ENCODE peak calls at places on chromosomes 4 and X, in ten cellular contexts. F is ELR, I is NCI-H82, T is NCI-H1694 treated with DMSO at 0.1 percent for 48 hours, Z is COR-L47, L is LoVo, N is D341Med, Y is astrocyte of the spinal cord, A is cardiac muscle cell, R is MG63. J is an unnamed sample.

GRCh38 chr4:187444061-187444460 is 551.5 kb upstream of the ZFP42 start:
- DNase-seq in F (peak; percentile 12), I (no peak), T (no peak), Z (no peak), L (no peak), N (no peak), Y (no peak), A (no peak), R (no peak), J (no peak)

GRCh38 chr4:165970703-165971420 is 97.8 kb downstream of the TLL1 start:
- DNase-seq in F (no peak), I (no peak), T (no peak), Z (no peak), L (no peak), N (no peak), Y (no peak), A (no peak), R (no peak), J (no peak)

GRCh38 chrX:78708171-78708570 is 39.3 kb upstream of the LPAR4 start:
- DNase-seq in F (peak; percentile 52), I (peak; percentile 61), T (no peak), Z (no peak), L (no peak), N (no peak), Y (peak; percentile 51), A (peak; percentile 12), R (no peak), J (no peak)

GRCh38 chrX:7798327-7798726 is 44.6 kb upstream of the VCX start:
- DNase-seq in F (no peak), I (no peak), T (no peak), Z (no peak), L (no peak), N (no peak), Y (no peak), A (no peak), R (no peak), J (no peak)

GRCh38 chr4:164700471-164700870 is 53.5 kb upstream of the SMIM31 start:
- DNase-seq in F (peak; percentile 3), I (peak; percentile 69), T (no peak), Z (peak; percentile 23), L (no peak), N (peak; percentile 37), Y (no peak), A (peak; percentile 39), R (peak; percentile 5), J (no peak)

GRCh38 chr4:88533088-88533790 is 9.7 kb upstream of the PYURF start:
- DNase-seq in F (peak; percentile 82), I (no peak), T (no peak), Z (no peak), L (no peak), N (no peak), Y (peak; percentile 60), A (no peak), R (no peak), J (no peak)

GRCh38 chr4:73222466-73223257 is 35.9 kb downstream of the ANKRD17 start:
- DNase-seq in F (peak; percentile 96), I (peak; percentile 92), T (peak; percentile 75), Z (peak; percentile 81), L (peak; percentile 85), N (peak; percentile 78), Y (peak; percentile 96), A (peak; percentile 82), R (peak; percentile 68), J (peak; percentile 63)

GRCh38 chr4:65669008-65669971 is 999 bp downstream of the EPHA5 start:
- DNase-seq in F (peak; percentile 25), I (peak; percentile 23), T (no peak), Z (no peak), L (no peak), N (peak; percentile 49), Y (peak; percentile 55), A (peak; percentile 44), R (peak; percentile 39), J (peak; percentile 13)

GRCh38 chr4:100372432-100372831 is 145.4 kb downstream of the EMCN start:
- DNase-seq in F (peak; percentile 55), I (peak; percentile 29), T (no peak), Z (no peak), L (peak; percentile 29), N (peak; percentile 50), Y (no peak), A (peak; percentile 33), R (peak; percentile 0), J (no peak)

GRCh38 chr4:80529021-80529420 is 193.5 kb downstream of the CFAP299 start:
- DNase-seq in F (peak; percentile 1), I (no peak), T (no peak), Z (no peak), L (no peak), N (no peak), Y (no peak), A (no peak), R (no peak), J (no peak)

GRCh38 chr4:5718411-5718810 is 7.4 kb downstream of the EVC start:
- DNase-seq in F (no peak), I (no peak), T (no peak), Z (no peak), L (no peak), N (no peak), Y (no peak), A (no peak), R (no peak), J (no peak)

GRCh38 chr4:174365018-174365587 is 81.4 kb downstream of the CEP44 start:
- DNase-seq in F (peak; percentile 60), I (peak; percentile 37), T (peak; percentile 24), Z (peak; percentile 47), L (peak; percentile 60), N (peak; percentile 25), Y (peak; percentile 45), A (peak; percentile 54), R (no peak), J (no peak)

GRCh38 chr4:13888112-13888511 is 260.6 kb upstream of the BOD1L1 start:
- DNase-seq in F (peak; percentile 93), I (no peak), T (no peak), Z (no peak), L (no peak), N (no peak), Y (peak; percentile 92), A (no peak), R (no peak), J (no peak)

GRCh38 chr4:8653326-8654000 is 60.9 kb downstream of the CPZ start:
- DNase-seq in F (no peak), I (no peak), T (no peak), Z (no peak), L (no peak), N (peak; percentile 5), Y (no peak), A (no peak), R (no peak), J (peak; percentile 17)

GRCh38 chr4:71415491-71415890 is 76.7 kb downstream of the SLC4A4 start:
- DNase-seq in F (peak; percentile 78), I (no peak), T (no peak), Z (no peak), L (no peak), N (no peak), Y (no peak), A (no peak), R (no peak), J (no peak)

GRCh38 chr4:38670939-38671593 is 7.1 kb downstream of the KLF3 start:
- DNase-seq in F (no peak), I (no peak), T (no peak), Z (peak; percentile 11), L (no peak), N (no peak), Y (no peak), A (no peak), R (no peak), J (no peak)

GRCh38 chr4:12399781-12400180 is 971.1 kb upstream of the HS3ST1 start:
- DNase-seq in F (no peak), I (no peak), T (no peak), Z (peak; percentile 1), L (no peak), N (no peak), Y (no peak), A (no peak), R (no peak), J (no peak)

GRCh38 chr4:18691431-18692200 is 670.1 kb upstream of the LCORL start:
- DNase-seq in F (no peak), I (no peak), T (no peak), Z (no peak), L (no peak), N (no peak), Y (no peak), A (peak; percentile 10), R (no peak), J (no peak)

GRCh38 chrX:1391707-1392375 is at the start of gene SLC25A6:
- DNase-seq in F (peak; percentile 97), I (no peak), T (no peak), Z (no peak), L (peak; percentile 98), N (peak; percentile 99), Y (peak; percentile 98), A (peak; percentile 99), R (peak; percentile 100), J (peak; percentile 99)